ENCODE peak calls at places on chromosomes 6 and 20, in six cellular contexts. J, E, P, C, Y and T are unnamed samples.

GRCh38 chr20:58109126-58109880 is 119.2 kb downstream of the ANKRD60 start:
- DNase-seq in P (no peak), C (no peak), J (no peak), E (no peak), Y (no peak), T (no peak)

GRCh38 chr6:56669585-56669984 is 26.9 kb upstream of the DST start:
- DNase-seq in E (no peak), P (no peak), C (no peak), J (no peak), Y (no peak), T (no peak)

GRCh38 chr6:81752969-81753708 is 658 bp upstream of the TENT5A start:
- DNase-seq in Y (peak; percentile 96), P (peak; percentile 94), C (peak; percentile 80), E (peak; percentile 95), J (peak; percentile 69), T (peak; percentile 30)

GRCh38 chr6:38493929-38494547 is 145.7 kb downstream of the BTBD9 start:
- DNase-seq in Y (peak; percentile 69), E (peak; percentile 85), J (peak; percentile 57), P (peak; percentile 93), C (peak; percentile 82), T (no peak)

GRCh38 chr20:63399596-63400375 is 38.6 kb upstream of the CHRNA4 start:
- DNase-seq in Y (no peak), J (no peak), C (no peak), E (no peak), P (no peak), T (no peak)

GRCh38 chr20:32168184-32168910 is 39.2 kb downstream of the PLAGL2 start:
- DNase-seq in Y (no peak), P (no peak), J (peak; percentile 3), C (no peak), E (no peak), T (no peak)

GRCh38 chr6:2952557-2953095 is 18.7 kb downstream of the SERPINB6 start:
- DNase-seq in P (peak; percentile 80), E (peak; percentile 82), C (peak; percentile 57), J (peak; percentile 91), Y (peak; percentile 72), T (no peak)

GRCh38 chr6:157037165-157037564 is 260.0 kb downstream of the ARID1B start:
- DNase-seq in J (no peak), Y (no peak), E (no peak), P (no peak), C (no peak), T (no peak)

GRCh38 chr6:73923899-73924485 is 228.0 kb downstream of the CD109 start:
- DNase-seq in P (no peak), E (no peak), J (no peak), Y (peak; percentile 49), C (no peak), T (no peak)

GRCh38 chr6:151917531-151918329 is 110.2 kb downstream of the ESR1 start:
- DNase-seq in P (no peak), J (no peak), Y (no peak), E (no peak), C (no peak), T (no peak)

GRCh38 chr6:132199343-132199742 is 201.9 kb downstream of the MOXD1 start:
- DNase-seq in J (no peak), E (no peak), P (no peak), C (no peak), Y (no peak), T (no peak)

GRCh38 chr6:111894272-111894671 is 21.0 kb upstream of the FYN start:
- DNase-seq in E (no peak), J (no peak), Y (no peak), C (no peak), P (no peak), T (no peak)

GRCh38 chr20:41900292-41900691 is 282.1 kb upstream of the CHD6 start:
- DNase-seq in Y (no peak), P (no peak), J (no peak), C (no peak), E (no peak), T (no peak)

GRCh38 chr6:79824231-79824630 is 123.1 kb downstream of the ELOVL4 start:
- DNase-seq in J (no peak), E (no peak), P (no peak), C (no peak), Y (no peak), T (no peak)

GRCh38 chr6:92635553-92636153 is 783.7 kb downstream of the EPHA7 start:
- DNase-seq in C (no peak), J (no peak), E (no peak), Y (no peak), P (no peak), T (no peak)

GRCh38 chr6:88368071-88368787 is 202.1 kb upstream of the CNR1 start:
- DNase-seq in Y (no peak), P (no peak), J (no peak), C (no peak), E (no peak), T (no peak)

GRCh38 chr20:48732081-48732829 is 95.5 kb downstream of the PREX1 start:
- DNase-seq in Y (no peak), J (no peak), E (no peak), P (no peak), C (no peak), T (no peak)

GRCh38 chr6:129490551-129491245 is 219.3 kb downstream of the ARHGAP18 start:
- DNase-seq in P (no peak), Y (no peak), C (peak; percentile 41), J (peak; percentile 94), E (no peak), T (no peak)

GRCh38 chr6:38640216-38640909 is 634 bp upstream of the BTBD9 start:
- DNase-seq in J (no peak), Y (no peak), E (no peak), C (peak; percentile 18), P (peak; percentile 25), T (no peak)

GRCh38 chr6:166514196-166514595 is 72.3 kb downstream of the RAMACL start:
- DNase-seq in P (no peak), E (no peak), J (no peak), C (no peak), Y (no peak), T (no peak)

GRCh38 chr6:89260310-89260709 is 43.2 kb upstream of the GABRR1 start:
- DNase-seq in P (no peak), Y (no peak), J (no peak), C (no peak), E (no peak), T (no peak)

GRCh38 chr6:125491860-125492617 is 190.3 kb upstream of the HDDC2 start:
- DNase-seq in J (no peak), E (no peak), Y (no peak), P (no peak), C (no peak), T (no peak)

GRCh38 chr6:47098570-47098993 is 56.5 kb upstream of the ADGRF1 start:
- DNase-seq in P (no peak), C (no peak), E (no peak), Y (no peak), J (no peak), T (no peak)

GRCh38 chr6:19789100-19789805 is 47.9 kb upstream of the ID4 start:
- DNase-seq in J (no peak), Y (no peak), C (no peak), P (no peak), E (no peak), T (no peak)

GRCh38 chr20:63736893-63737689 is 627 bp downstream of the LIME1 start:
- DNase-seq in E (no peak), J (no peak), C (peak; percentile 69), Y (no peak), P (no peak), T (no peak)

DNA sequence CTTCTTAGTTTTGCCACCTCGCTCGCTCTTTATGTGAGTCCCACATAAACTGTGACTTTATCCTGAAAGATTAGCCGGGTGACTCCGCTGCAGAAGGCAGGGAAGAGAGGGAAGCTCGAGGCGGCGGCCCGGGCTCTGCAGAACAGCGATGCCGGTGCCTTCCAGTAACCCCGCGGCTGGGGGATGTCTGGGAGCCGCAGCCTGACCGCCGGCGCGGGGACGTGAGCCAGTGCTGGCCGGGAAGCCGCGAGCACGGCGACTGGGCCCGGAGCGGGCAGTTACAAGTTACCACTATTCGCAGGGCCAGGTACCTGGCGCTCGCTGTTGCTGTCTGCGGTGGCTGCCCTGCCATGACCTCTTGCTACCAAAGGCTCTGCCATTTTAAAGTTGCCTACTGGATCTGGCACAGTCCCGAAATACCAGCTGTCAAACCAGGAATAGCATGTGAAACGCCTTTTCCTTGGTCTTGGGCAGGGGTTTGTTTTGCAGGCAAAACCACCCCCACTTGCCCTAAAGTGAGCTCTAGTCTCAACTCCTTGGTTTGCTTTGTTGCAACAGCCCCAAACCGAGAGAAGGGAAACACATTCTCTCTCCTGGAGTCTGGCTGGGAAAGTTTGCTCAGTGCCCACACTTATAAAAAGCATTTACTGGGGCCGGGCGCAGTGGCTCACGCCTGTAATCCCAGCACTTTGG is 124.0 kb upstream of the SLC2A12 start:
- DNase-seq in P (peak; percentile 64), E (peak; percentile 62), Y (peak; percentile 52), C (no peak), J (no peak), T (no peak)
- TF ChIP-seq POLR2A in P (no peak), E (no peak), Y (no peak), C (peak; percentile 3), J (no peak), T (no peak)

GRCh38 chr6:109706513-109706912 is 15.4 kb downstream of the FIG4 start:
- DNase-seq in P (no peak), Y (no peak), J (no peak), E (no peak), C (no peak), T (no peak)
- H3K27ac ChIP-seq in P (no peak overlapping the region), Y (no peak overlapping the region), J (no peak overlapping the region), E (no peak overlapping the region), C (no peak overlapping the region), T (no peak overlapping the region)

GRCh38 chr6:170584181-170584953 is at the start of gene PDCD2:
- DNase-seq in C (peak; percentile 91), E (peak; percentile 94), J (peak; percentile 79), Y (peak; percentile 94), P (peak; percentile 96), T (peak; percentile 52)
- TF ChIP-seq POLR2A in C (peak; percentile 71), E (no peak), J (peak; percentile 87), Y (no peak), P (no peak), T (no peak)

GRCh38 chr6:33595001-33595846 is 15.1 kb upstream of the BAK1 start:
- DNase-seq in P (no peak), Y (no peak), J (no peak), C (no peak), E (no peak), T (no peak)

GRCh38 chr6:33592595-33593413 is 12.7 kb upstream of the BAK1 start:
- DNase-seq in E (peak; percentile 62), J (no peak), C (peak; percentile 85), Y (no peak), P (peak; percentile 41), T (no peak)

GRCh38 chr6:33592280-33592594 is 12.2 kb upstream of the BAK1 start:
- DNase-seq in E (no peak), C (no peak), P (no peak), Y (no peak), J (no peak), T (no peak)

GRCh38 chr6:33591633-33592032 is 11.6 kb upstream of the BAK1 start:
- DNase-seq in E (no peak), P (no peak), C (no peak), Y (no peak), J (no peak), T (no peak)

GRCh38 chr6:33593414-33593727 is 13.3 kb upstream of the BAK1 start:
- DNase-seq in J (no peak), Y (no peak), E (no peak), C (no peak), P (no peak), T (no peak)
- H3K27ac ChIP-seq in J (no peak overlapping the region), Y (no peak overlapping the region), E (peak overlapping the region; percentile 48), C (peak overlapping the region; percentile 76), P (no peak overlapping the region), T (peak overlapping the region; percentile 25)

GRCh38 chr6:118894425-118895240 is 681 bp downstream of the ASF1A start:
- DNase-seq in C (peak; percentile 54), J (no peak), Y (peak; percentile 76), P (peak; percentile 69), E (peak; percentile 65), T (peak; percentile 9)
- TF ChIP-seq POLR2A in C (no peak), J (no peak), Y (no peak), P (no peak), E (no peak), T (peak; percentile 51)